ENCODE peak calls at places on chromosome 18, in seven cellular contexts. Q is mucosa of gallbladder; A is stimulated activated CD4-positive, alpha-beta T cell treated with anti-CD3 and anti-CD28 coated beads, Interleukin-2, amount 100 ng/mL, for 48 hours; B is EH; E is IMR-90; K is substantia nigra; M is cardiac muscle cell. N is an unnamed sample.

GRCh38 chr18:35571138-35571537 is 10.4 kb upstream of the GALNT1 start:
- DNase-seq in Q (no peak), A (no peak), B (peak), E (peak), K (no peak), M (no peak), N (no peak)

GRCh38 chr18:9737814-9738160 is 29.7 kb downstream of the RAB31 start:
- DNase-seq in Q (no peak), A (no peak), B (peak), E (no peak), K (peak), M (no peak), N (peak)

GRCh38 chr18:7601249-7601620 is 34.1 kb downstream of the PTPRM start:
- DNase-seq in Q (no peak), A (no peak), B (peak), E (peak), K (no peak), M (no peak), N (no peak)

GRCh38 chr18:66958309-66958708 is 354.4 kb upstream of the CDH19 start:
- DNase-seq in Q (no peak), A (no peak), B (no peak), E (no peak), K (no peak), M (no peak), N (no peak)

GRCh38 chr18:13199169-13199568 is 19.4 kb upstream of the LDLRAD4 start:
- DNase-seq in Q (no peak), A (no peak), B (no peak), E (no peak), K (no peak), M (no peak), N (no peak)

GRCh38 chr18:44823286-44823685 is 142.6 kb downstream of the SETBP1 start:
- DNase-seq in Q (no peak), A (no peak), B (no peak), E (no peak), K (no peak), M (no peak), N (no peak)

GRCh38 chr18:50138181-50139064 is 56.5 kb downstream of the MYO5B start:
- DNase-seq in Q (no peak), A (no peak), B (peak), E (no peak), K (no peak), M (no peak), N (no peak)

GRCh38 chr18:23827681-23828080 is 138.4 kb downstream of the LAMA3 start:
- DNase-seq in Q (no peak), A (no peak), B (no peak), E (no peak), K (no peak), M (no peak), N (no peak)

GRCh38 chr18:22482948-22483347 is 65.2 kb upstream of the CTAGE1 start:
- DNase-seq in Q (no peak), A (no peak), B (no peak), E (no peak), K (no peak), M (no peak), N (no peak)

GRCh38 chr18:37210781-37211180 is 354.8 kb downstream of the CELF4 start:
- DNase-seq in Q (no peak), A (no peak), B (no peak), E (no peak), K (no peak), M (no peak), N (no peak)

GRCh38 chr18:58615150-58616132 is 13.4 kb downstream of the ALPK2 start:
- DNase-seq in Q (no peak), A (peak), B (no peak), E (peak), K (no peak), M (no peak), N (no peak)

GRCh38 chr18:52750995-52751394 is 411.0 kb downstream of the DCC start:
- DNase-seq in Q (no peak), A (no peak), B (no peak), E (no peak), K (no peak), M (no peak), N (no peak)

GRCh38 chr18:46676162-46676830 is 19.3 kb upstream of the LOXHD1 start:
- DNase-seq in Q (no peak), A (no peak), B (peak), E (no peak), K (no peak), M (no peak), N (no peak)

GRCh38 chr18:27695509-27695908 is 481.4 kb downstream of the CDH2 start:
- DNase-seq in Q (no peak), A (no peak), B (no peak), E (no peak), K (no peak), M (no peak), N (no peak)

GRCh38 chr18:50559750-50560680 is at the start of gene MAPK4:
- DNase-seq in Q (peak), A (no peak), B (peak), E (no peak), K (no peak), M (peak), N (peak)

GRCh38 chr18:46320297-46320696 is 216.1 kb downstream of the HAUS1 start:
- DNase-seq in Q (no peak), A (no peak), B (no peak), E (no peak), K (no peak), M (no peak), N (no peak)

GRCh38 chr18:9753863-9754262 is 45.8 kb downstream of the RAB31 start:
- DNase-seq in Q (no peak), A (no peak), B (peak), E (no peak), K (no peak), M (no peak), N (no peak)

GRCh38 chr18:44599409-44599808 is 81.3 kb upstream of the SETBP1 start:
- DNase-seq in Q (peak), A (no peak), B (peak), E (peak), K (peak), M (no peak), N (peak)

GRCh38 chr18:3604626-3605408 is 154.8 kb downstream of the TGIF1 start:
- DNase-seq in Q (no peak), A (no peak), B (peak), E (peak), K (no peak), M (no peak), N (no peak)

GRCh38 chr18:74255022-74255658 is 36.6 kb downstream of the CYB5A start:
- DNase-seq in Q (peak), A (no peak), B (peak), E (peak), K (no peak), M (no peak), N (no peak)

GRCh38 chr18:35619468-35619867 is 37.9 kb downstream of the GALNT1 start:
- DNase-seq in Q (no peak), A (no peak), B (no peak), E (no peak), K (peak), M (no peak), N (no peak)